ENCODE peak calls at places on chromosomes 13 and 19, in six cellular contexts. P, S, D, H, O and R are unnamed samples.

GRCh38 chr13:98937911-98938381 is 39.9 kb downstream of the DOCK9 start:
- DNase-seq in O (no peak), D (no peak), S (no peak), P (no peak), H (no peak), R (no peak)

GRCh38 chr13:66563076-66563475 is 667.1 kb downstream of the PCDH9 start:
- DNase-seq in S (no peak), H (no peak), D (no peak), O (no peak), P (no peak), R (no peak)

GRCh38 chr13:26589754-26590153 is 32.3 kb downstream of the WASF3 start:
- DNase-seq in D (no peak), H (no peak), P (no peak), S (no peak), O (peak), R (no peak)

GRCh38 chr19:2542341-2543069 is 66.6 kb downstream of the GADD45B start:
- DNase-seq in O (no peak), D (no peak), H (no peak), P (no peak), S (peak), R (no peak)

GRCh38 chr13:37085656-37086055 is 19.8 kb downstream of the CSNK1A1L start:
- DNase-seq in S (no peak), O (no peak), H (no peak), D (no peak), P (no peak), R (no peak)

GRCh38 chr19:55680339-55681130 is 5.5 kb downstream of the EPN1 start:
- DNase-seq in D (no peak), S (no peak), H (no peak), O (no peak), P (no peak), R (no peak)

GRCh38 chr13:99392126-99392805 is 85.1 kb upstream of the GPR183 start:
- DNase-seq in S (no peak), O (no peak), H (no peak), D (no peak), P (no peak), R (no peak)

GRCh38 chr19:23887642-23888041 is 27.0 kb upstream of the ZNF726 start:
- DNase-seq in O (no peak), P (no peak), D (no peak), S (no peak), H (no peak), R (no peak)

GRCh38 chr19:11410682-11411081 is 8.4 kb downstream of the RGL3 start:
- DNase-seq in O (no peak), P (no peak), S (no peak), H (no peak), D (no peak), R (peak)

GRCh38 chr19:29526730-29527499 is 1.1 kb downstream of the VSTM2B start:
- DNase-seq in O (no peak), D (no peak), P (no peak), S (no peak), H (peak), R (no peak)

GRCh38 chr13:51895906-51896888 is 34.4 kb downstream of the CCDC70 start:
- DNase-seq in H (peak), S (peak), P (peak), O (no peak), D (peak), R (peak)

DNA sequence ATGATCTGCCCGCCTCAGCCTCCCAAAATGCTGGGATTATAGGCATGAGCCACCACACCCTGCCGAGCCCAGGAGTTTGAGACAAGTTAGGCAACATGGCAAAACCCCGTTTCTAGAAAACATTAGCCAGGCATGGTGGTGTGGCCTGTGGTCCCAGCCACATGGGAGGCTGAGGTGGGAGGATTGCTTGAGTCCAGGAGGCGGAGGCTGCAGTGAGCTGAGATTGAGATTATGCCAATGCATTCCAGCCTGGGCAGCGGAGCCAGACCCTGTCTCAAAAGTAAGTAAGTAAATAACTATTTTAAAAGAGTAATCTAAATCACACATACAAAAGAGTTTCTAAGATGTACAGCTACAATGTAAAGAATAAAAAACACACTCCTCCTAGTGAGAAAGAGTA is 41.9 kb downstream of the SKA3 start:
- DNase-seq in O (no peak), H (no peak), D (no peak), S (no peak), P (no peak), R (no peak)
- TF ChIP-seq CTCF in O (no peak), H (no peak), D (no peak), S (no peak), P (no peak), R (no peak)

GRCh38 chr13:24106429-24106828 is 54.1 kb upstream of the SPATA13 start:
- DNase-seq in H (no peak), O (no peak), S (no peak), P (no peak), D (no peak), R (no peak)
- TF ChIP-seq CTCF in H (no peak), O (no peak), S (no peak), P (no peak), D (no peak), R (no peak)

GRCh38 chr19:31356587-31357314 is 7.5 kb upstream of the TSHZ3 start:
- DNase-seq in D (no peak), S (peak), H (peak), P (no peak), O (no peak), R (no peak)
- TF ChIP-seq CTCF in D (no peak), S (peak), H (peak), P (no peak), O (peak), R (peak)

DNA sequence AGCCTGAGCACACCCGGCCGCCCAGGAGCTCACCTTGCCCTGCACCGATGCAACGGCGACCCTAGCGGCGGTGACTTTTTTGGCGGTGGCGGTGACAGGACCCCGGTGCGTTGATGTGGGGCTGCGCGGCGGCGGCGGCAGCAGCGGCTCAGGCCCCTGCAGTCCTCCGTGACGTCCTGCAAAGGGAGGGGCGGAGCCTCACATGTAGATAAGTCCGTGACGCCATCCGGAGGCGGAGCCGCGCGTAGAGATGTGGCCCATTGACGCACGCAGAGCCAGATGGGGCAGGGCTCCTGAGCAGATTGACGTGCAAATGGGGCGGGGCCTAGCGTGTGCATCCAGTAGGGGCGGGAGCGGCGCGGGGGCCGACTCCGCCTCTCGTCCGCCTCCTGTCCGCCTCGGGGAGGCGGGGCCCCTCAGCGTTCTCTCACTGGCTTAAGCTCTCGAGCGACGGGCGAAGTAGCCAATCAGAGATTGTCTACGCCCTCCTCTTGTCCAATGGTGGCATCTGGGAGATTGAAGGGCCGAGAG is at the start of gene RAB3A:
- DNase-seq in O (peak), P (peak), D (peak), S (peak), H (peak), R (peak)
- TF ChIP-seq CTCF in O (no peak), P (no peak), D (no peak), S (no peak), H (no peak), R (no peak)

GRCh38 chr19:32630338-32630737 is 44.6 kb downstream of the ANKRD27 start:
- DNase-seq in D (no peak), S (no peak), P (no peak), O (no peak), H (no peak), R (no peak)
- TF ChIP-seq CTCF in D (no peak), S (no peak), P (peak), O (no peak), H (no peak), R (no peak)

GRCh38 chr19:52291781-52292180 is 5.2 kb upstream of the ZNF480 start:
- DNase-seq in S (no peak), O (no peak), D (no peak), P (no peak), H (no peak), R (no peak)

GRCh38 chr19:52297601-52298358 is 811 bp downstream of the ZNF480 start:
- DNase-seq in O (no peak), H (peak), S (no peak), D (no peak), P (no peak), R (peak)

GRCh38 chr19:52296400-52296772 is 583 bp upstream of the ZNF480 start:
- DNase-seq in S (no peak), O (no peak), P (no peak), H (no peak), D (no peak), R (no peak)

GRCh38 chr19:52296773-52297600 is at the start of gene ZNF480:
- DNase-seq in O (peak), S (peak), D (peak), P (no peak), H (peak), R (peak)
- TF ChIP-seq CTCF in O (no peak), S (no peak), D (peak), P (no peak), H (no peak), R (peak)

DNA sequence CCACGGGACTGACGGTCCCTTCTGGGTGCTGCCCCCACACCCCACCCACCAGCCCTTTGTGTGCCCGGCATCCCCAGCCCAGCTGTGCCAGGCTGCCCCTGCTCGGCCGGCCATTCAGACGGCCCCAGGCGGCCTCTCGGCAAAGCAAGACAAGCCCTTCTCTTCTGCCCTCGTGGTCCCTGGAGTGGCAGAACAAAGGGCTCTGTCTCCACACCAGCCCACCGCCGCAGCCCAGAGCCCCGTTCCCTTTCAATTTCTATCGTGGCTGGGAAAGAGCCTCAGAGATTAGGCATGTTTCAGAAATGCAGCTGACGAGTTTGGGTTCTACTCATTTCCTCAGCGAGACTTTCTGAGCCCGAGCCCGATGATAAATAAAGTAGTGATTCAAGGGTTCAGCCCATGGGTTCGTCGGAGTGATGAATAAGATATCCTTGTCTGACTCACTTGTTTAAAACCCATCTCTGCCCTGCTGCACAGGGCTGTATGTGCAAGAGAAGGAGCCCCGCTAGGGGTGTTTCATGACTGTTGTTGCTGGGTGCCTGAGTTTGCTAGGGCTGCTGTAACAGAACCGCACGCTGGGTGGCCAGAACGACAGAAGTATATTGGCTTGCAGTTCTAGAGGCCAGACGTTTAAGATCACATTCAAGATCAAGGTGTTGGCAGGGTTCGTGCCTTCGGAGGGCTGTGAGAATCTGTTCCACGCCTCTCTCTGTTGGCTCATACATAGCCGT is 4.3 kb downstream of the MYO9B start:
- DNase-seq in D (peak), O (peak), H (peak), P (peak), S (peak), R (peak)
- TF ChIP-seq CTCF in D (peak), O (peak), H (no peak), P (peak), S (peak), R (peak)

GRCh38 chr19:18152817-18153554 is at the start of gene PIK3R2:
- DNase-seq in H (peak), D (peak), O (peak), P (peak), S (peak), R (peak)
- TF ChIP-seq CTCF in H (no peak), D (no peak), O (no peak), P (no peak), S (no peak), R (no peak)

GRCh38 chr19:48899781-48900476 is at the start of gene NUCB1:
- DNase-seq in O (peak), H (peak), P (peak), D (peak), S (peak), R (peak)
- TF ChIP-seq CTCF in O (peak), H (no peak), P (no peak), D (peak), S (peak), R (peak)

DNA sequence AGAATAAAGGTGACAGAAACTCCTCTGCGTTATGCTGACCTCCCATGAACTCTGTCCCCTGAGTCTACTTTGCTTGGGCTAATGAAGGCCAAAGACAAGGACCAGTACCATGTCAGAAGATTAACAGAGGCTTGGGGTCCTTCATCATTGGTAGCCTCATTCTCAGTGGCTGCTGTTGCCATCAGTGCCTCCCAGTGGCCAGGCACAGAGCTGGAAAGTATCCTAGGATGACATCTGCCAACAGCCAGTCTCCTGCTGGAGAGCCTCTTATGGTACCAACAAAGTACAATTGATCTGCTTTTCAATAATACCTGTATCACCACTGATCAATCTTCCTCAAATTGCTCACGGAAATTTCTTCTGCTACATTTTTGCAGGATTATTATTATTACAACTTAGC is 281.6 kb downstream of the DNAJC15 start:
- DNase-seq in H (no peak), S (no peak), D (no peak), O (no peak), P (no peak), R (no peak)
- TF ChIP-seq CTCF in H (no peak), S (no peak), D (no peak), O (no peak), P (peak), R (peak)